ENCODE peak calls at places on chromosomes 4 and X, in seven cellular contexts. Q, Z, I, O, D, X and Y are unnamed samples. For H3K36me3, the result is how much of the 10 kb centered on the place peaks cover.

GRCh38 chrX:119826399-119826959 is 26.3 kb downstream of the UPF3B start:
- DNase-seq in O (peak), Z (peak), D (peak), Q (peak), X (no peak), I (no peak), Y (peak)

GRCh38 chrX:78123190-78123589 is 16.3 kb downstream of the TAF9B start:
- DNase-seq in Z (no peak), X (no peak), O (peak), D (no peak), Q (peak), I (no peak), Y (no peak)

GRCh38 chrX:38513087-38513742 is 48.1 kb upstream of the TSPAN7 start:
- DNase-seq in O (peak), Z (no peak), I (no peak), D (no peak), X (no peak), Q (no peak), Y (no peak)

GRCh38 chr4:13159041-13159620 is 325.0 kb downstream of the RAB28 start:
- DNase-seq in D (peak), O (peak), X (no peak), Z (no peak), Q (peak), I (no peak), Y (no peak)

GRCh38 chr4:72312032-72312650 is 256.9 kb downstream of the ADAMTS3 start:
- DNase-seq in X (no peak), Z (peak), O (peak), Q (peak), D (peak), I (peak), Y (peak)

GRCh38 chrX:40095588-40096394 is 2.0 kb downstream of the BCOR start:
- DNase-seq in O (peak), X (no peak), Q (peak), Z (no peak), D (peak), I (no peak), Y (peak)

GRCh38 chrX:55342533-55343501 is 78.1 kb upstream of the PAGE3 start:
- DNase-seq in O (peak), D (peak), Z (no peak), X (peak), I (peak), Q (peak), Y (peak)

GRCh38 chrX:111483140-111483539 is 28.3 kb upstream of the SERTM2 start:
- DNase-seq in I (no peak), X (no peak), O (no peak), Z (no peak), D (no peak), Q (no peak), Y (no peak)

DNA sequence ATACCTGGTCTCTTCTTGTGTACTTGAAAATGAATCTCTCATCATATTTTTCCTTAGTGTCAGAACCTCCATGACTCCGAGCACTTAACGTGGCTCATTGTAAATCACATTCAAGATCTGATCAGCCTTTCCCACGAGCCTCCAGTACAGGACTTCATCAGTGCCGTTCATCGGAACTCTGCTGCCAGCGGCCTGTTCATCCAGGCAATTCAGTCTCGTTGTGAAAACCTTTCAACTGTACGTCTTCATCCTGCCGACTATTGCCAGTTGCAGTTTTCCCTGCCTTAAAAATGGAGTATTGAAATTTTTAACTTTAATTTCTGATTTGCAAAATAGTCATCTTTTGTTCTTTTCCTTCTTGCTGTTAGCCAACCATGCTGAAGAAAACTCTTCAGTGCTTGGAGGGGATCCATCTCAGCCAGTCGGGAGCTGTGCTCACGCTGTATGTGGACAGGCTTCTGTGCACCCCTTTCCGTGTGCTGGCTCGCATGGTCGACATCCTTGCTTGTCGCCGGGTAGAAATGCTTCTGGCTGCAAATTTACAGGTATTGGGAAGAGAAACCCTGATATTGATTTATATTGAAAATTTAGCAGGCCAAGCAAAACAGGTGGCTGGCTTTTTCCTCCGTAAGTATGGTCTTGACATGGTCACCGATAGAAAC is 42.4 kb upstream of the MSANTD1 start:
- DNase-seq in I (no peak), Z (no peak), O (no peak), D (no peak), Q (no peak), X (no peak), Y (no peak)
- H3K36me3 ChIP-seq in I (under half), Z (under half), O (under half), D (under half), Q (under half), X (under half), Y (under half)

GRCh38 chrX:13432376-13432775 is 112.5 kb upstream of the ATXN3L start:
- DNase-seq in Z (peak), O (peak), Q (peak), X (no peak), D (no peak), I (no peak), Y (peak)

GRCh38 chrX:13432776-13433605 is 113.1 kb upstream of the ATXN3L start:
- DNase-seq in X (no peak), Q (peak), I (no peak), Z (peak), D (no peak), O (no peak), Y (no peak)

GRCh38 chrX:13428055-13428786 is 108.4 kb upstream of the ATXN3L start:
- DNase-seq in X (no peak), O (peak), D (peak), Z (peak), I (no peak), Q (peak), Y (peak)

GRCh38 chrX:13430136-13430827 is 110.4 kb upstream of the ATXN3L start:
- DNase-seq in X (peak), Q (peak), Z (no peak), I (no peak), O (no peak), D (peak), Y (no peak)

DNA sequence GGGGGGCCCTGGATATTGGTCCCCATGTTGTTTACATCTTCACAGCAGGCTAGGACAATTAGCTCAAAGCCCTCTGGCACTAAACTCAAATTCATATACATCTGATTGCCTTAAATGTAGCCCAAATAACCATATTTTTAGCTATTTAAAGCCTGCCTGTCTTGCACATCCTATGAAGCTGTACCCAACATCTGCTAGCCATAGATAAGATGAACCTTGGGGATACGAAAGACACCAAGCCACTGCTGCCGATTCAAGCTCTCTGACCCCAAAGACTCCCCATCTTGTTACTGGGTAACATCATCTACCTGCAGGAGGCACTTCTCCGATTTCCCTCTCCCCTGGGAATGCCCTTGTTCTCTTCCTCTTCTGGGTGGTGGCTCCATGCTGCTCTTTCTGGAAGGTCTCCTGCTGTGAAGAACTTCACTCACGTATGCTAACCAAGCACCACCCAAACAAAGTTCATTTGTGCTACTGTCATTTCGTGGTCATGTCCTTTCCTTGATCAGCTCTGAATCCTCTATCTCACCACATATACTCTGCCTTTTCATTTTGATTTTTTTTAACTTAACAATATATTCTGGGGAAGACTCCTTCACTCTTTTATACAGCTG is 107.7 kb upstream of the ATXN3L start:
- DNase-seq in X (peak), Z (no peak), D (no peak), I (no peak), Q (no peak), O (no peak), Y (peak)
- H3K9ac ChIP-seq in X (no peak), Z (no peak), D (no peak), I (no peak), Q (no peak), O (peak), Y (peak)

GRCh38 chrX:288561-288991 is 7.4 kb downstream of the PLCXD1 start:
- DNase-seq in Z (no peak), I (peak), X (no peak), D (no peak), O (no peak), Q (no peak), Y (no peak)
- H3K36me3 ChIP-seq in Z (under half), I (under half), X (half or more), D (under half), O (under half), Q (under half), Y (under half)

GRCh38 chrX:25278341-25278740 is 262.6 kb upstream of the ARX start:
- DNase-seq in I (no peak), Z (no peak), Q (no peak), O (no peak), X (no peak), D (no peak), Y (no peak)

GRCh38 chrX:25275159-25275558 is 259.4 kb upstream of the ARX start:
- DNase-seq in X (no peak), O (peak), D (no peak), Z (no peak), Q (no peak), I (no peak), Y (no peak)

DNA sequence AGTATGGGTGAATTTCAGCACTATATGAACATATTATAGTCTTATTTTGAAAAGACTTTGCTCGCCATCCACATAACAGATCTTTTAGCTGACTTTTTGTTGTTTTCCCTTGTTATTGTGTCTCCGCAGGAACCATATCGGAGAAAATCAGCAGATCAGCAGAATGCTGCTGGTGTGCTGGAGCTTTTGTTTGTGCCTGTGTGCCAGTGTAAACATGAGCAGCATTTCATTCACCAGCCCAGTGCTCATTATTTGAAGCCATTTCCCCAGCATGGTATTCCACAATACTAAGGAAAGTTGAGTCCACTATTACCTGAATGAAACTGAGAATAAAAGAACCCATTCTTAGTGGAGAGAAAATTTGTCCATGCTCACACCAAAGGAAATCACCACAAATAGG is 261.8 kb upstream of the ARX start:
- DNase-seq in X (no peak), Z (no peak), I (no peak), Q (no peak), O (no peak), D (no peak), Y (no peak)
- H3K9ac ChIP-seq in X (no peak), Z (no peak), I (no peak), Q (no peak), O (no peak), D (no peak), Y (no peak)

DNA sequence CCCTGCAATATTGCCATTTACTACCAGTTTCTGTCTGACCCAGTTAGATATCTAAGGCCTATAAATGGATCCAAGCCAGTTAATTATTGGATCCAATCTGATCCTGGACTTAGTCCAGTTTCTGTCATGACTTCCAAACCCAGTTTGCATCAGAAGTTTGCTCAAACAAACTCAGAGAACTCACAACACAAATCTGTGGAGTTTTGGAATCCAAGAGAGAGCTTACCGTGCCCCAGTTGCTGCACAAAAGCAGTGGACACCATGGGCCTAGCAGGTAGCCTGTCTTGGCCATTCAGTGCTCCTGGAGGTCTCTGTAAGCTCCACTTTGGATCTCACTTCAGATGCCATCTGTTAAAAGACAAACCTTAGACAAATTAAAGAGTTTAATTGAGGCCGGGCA is 174.5 kb downstream of the AASDH start:
- DNase-seq in Z (no peak), D (no peak), Q (no peak), I (no peak), O (no peak), X (no peak), Y (no peak)
- H3K36me3 ChIP-seq in Z (under half), D (under half), Q (under half), I (under half), O (under half), X (under half), Y (under half)

GRCh38 chr4:17807446-17807845 is 3.1 kb downstream of the DCAF16 start:
- DNase-seq in I (no peak), Z (peak), X (no peak), D (no peak), O (no peak), Q (peak), Y (no peak)
- H3K9ac ChIP-seq in I (no peak), Z (no peak), X (no peak), D (peak), O (no peak), Q (peak), Y (peak)